ENCODE peak calls at places on chromosomes 12 and 14, in eight cellular contexts. U, L, W, D, O, Y, X and E are unnamed samples.

GRCh38 chr12:27199638-27200300 is 44.3 kb upstream of the STK38L start:
- DNase-seq in X (no peak), Y (no peak), L (no peak), U (no peak), O (no peak), W (no peak), D (no peak), E (no peak)

GRCh38 chr14:101716077-101716950 is 45.2 kb upstream of the PPP2R5C start:
- DNase-seq in W (no peak), D (no peak), L (no peak), U (no peak), X (no peak), O (no peak), Y (peak; percentile 9), E (no peak)

GRCh38 chr14:74578479-74578878 is 33.6 kb downstream of the LTBP2 start:
- DNase-seq in O (no peak), Y (no peak), W (peak; percentile 61), X (no peak), U (peak; percentile 24), D (no peak), L (no peak), E (no peak)

GRCh38 chr12:21962821-21963220 is 21.6 kb upstream of the ABCC9 start:
- DNase-seq in Y (no peak), U (no peak), L (no peak), D (no peak), O (no peak), W (no peak), X (no peak), E (no peak)

GRCh38 chr14:79967453-79967852 is 243.9 kb downstream of the DIO2 start:
- DNase-seq in D (no peak), Y (no peak), X (no peak), O (no peak), U (no peak), W (no peak), L (no peak), E (no peak)

GRCh38 chr12:88235183-88235833 is 93.2 kb downstream of the TMTC3 start:
- DNase-seq in U (no peak), L (no peak), O (no peak), Y (no peak), D (no peak), W (no peak), X (no peak), E (no peak)

GRCh38 chr14:100305446-100306255 is 593 bp downstream of the SLC25A29 start:
- DNase-seq in W (peak; percentile 76), D (no peak), U (peak; percentile 71), L (peak; percentile 61), O (no peak), Y (peak; percentile 31), X (no peak), E (peak; percentile 42)

GRCh38 chr14:39766397-39767000 is 334.3 kb upstream of the FBXO33 start:
- DNase-seq in L (no peak), D (no peak), U (no peak), Y (no peak), X (no peak), W (no peak), O (no peak), E (no peak)

GRCh38 chr12:96258451-96258933 is 64.3 kb downstream of the ELK3 start:
- DNase-seq in O (no peak), W (no peak), Y (peak; percentile 82), L (peak; percentile 27), U (peak; percentile 57), X (no peak), D (no peak), E (no peak)

GRCh38 chr12:101027816-101028215 is 182.2 kb downstream of the SLC5A8 start:
- DNase-seq in D (no peak), O (no peak), Y (no peak), U (no peak), W (no peak), X (no peak), L (no peak), E (no peak)

GRCh38 chr12:104764225-104765073 is 193.6 kb downstream of the SLC41A2 start:
- DNase-seq in O (no peak), D (no peak), L (no peak), W (no peak), Y (no peak), U (no peak), X (no peak), E (no peak)

GRCh38 chr12:5965950-5966383 is 20.9 kb upstream of the ANO2 start:
- DNase-seq in L (peak; percentile 53), Y (peak; percentile 49), X (peak; percentile 28), W (no peak), O (peak; percentile 66), D (no peak), U (no peak), E (peak; percentile 48)

GRCh38 chr12:31019561-31020308 is 53.9 kb upstream of the DDX11 start:
- DNase-seq in O (no peak), W (peak; percentile 27), Y (no peak), X (no peak), U (no peak), D (no peak), L (no peak), E (no peak)

GRCh38 chr12:128790221-128790620 is 33.5 kb downstream of the SLC15A4 start:
- DNase-seq in D (no peak), X (no peak), Y (no peak), U (no peak), O (no peak), L (no peak), W (peak; percentile 50), E (no peak)

GRCh38 chr12:75814856-75815754 is 216.5 kb downstream of the PHLDA1 start:
- DNase-seq in L (peak; percentile 35), O (no peak), D (no peak), X (no peak), W (no peak), U (no peak), Y (no peak), E (peak; percentile 39)

GRCh38 chr12:26970136-26970535 is 31.9 kb downstream of the FGFR1OP2 start:
- DNase-seq in X (no peak), Y (no peak), U (no peak), L (no peak), W (no peak), D (no peak), O (no peak), E (no peak)

GRCh38 chr14:35374273-35374681 is 30.3 kb downstream of the NFKBIA start:
- DNase-seq in L (peak; percentile 55), X (peak; percentile 89), Y (no peak), U (no peak), O (peak; percentile 32), D (peak; percentile 46), W (peak; percentile 83), E (no peak)

GRCh38 chr12:130700492-130701401 is 15.4 kb downstream of the RIMBP2 start:
- DNase-seq in D (no peak), U (no peak), X (no peak), W (peak; percentile 41), L (no peak), Y (no peak), O (peak; percentile 2), E (no peak)

GRCh38 chr12:10562306-10562933 is 51.0 kb downstream of the MAGOHB start:
- DNase-seq in Y (no peak), W (no peak), L (peak; percentile 12), O (no peak), X (peak; percentile 16), U (no peak), D (no peak), E (peak; percentile 70)

GRCh38 chr14:71206766-71207371 is 299.6 kb downstream of the PCNX1 start:
- DNase-seq in X (no peak), U (no peak), O (no peak), L (peak; percentile 69), D (no peak), Y (peak; percentile 30), W (peak; percentile 68), E (no peak)

GRCh38 chr14:68373847-68374582 is 418.9 kb downstream of the ZFP36L1 start:
- DNase-seq in Y (no peak), U (no peak), O (no peak), L (no peak), X (no peak), W (no peak), D (no peak), E (no peak)
- TF ChIP-seq POLR2A in Y (no peak), U (no peak), O (no peak), L (no peak), X (no peak), W (no peak), D (no peak), E (no peak)

DNA sequence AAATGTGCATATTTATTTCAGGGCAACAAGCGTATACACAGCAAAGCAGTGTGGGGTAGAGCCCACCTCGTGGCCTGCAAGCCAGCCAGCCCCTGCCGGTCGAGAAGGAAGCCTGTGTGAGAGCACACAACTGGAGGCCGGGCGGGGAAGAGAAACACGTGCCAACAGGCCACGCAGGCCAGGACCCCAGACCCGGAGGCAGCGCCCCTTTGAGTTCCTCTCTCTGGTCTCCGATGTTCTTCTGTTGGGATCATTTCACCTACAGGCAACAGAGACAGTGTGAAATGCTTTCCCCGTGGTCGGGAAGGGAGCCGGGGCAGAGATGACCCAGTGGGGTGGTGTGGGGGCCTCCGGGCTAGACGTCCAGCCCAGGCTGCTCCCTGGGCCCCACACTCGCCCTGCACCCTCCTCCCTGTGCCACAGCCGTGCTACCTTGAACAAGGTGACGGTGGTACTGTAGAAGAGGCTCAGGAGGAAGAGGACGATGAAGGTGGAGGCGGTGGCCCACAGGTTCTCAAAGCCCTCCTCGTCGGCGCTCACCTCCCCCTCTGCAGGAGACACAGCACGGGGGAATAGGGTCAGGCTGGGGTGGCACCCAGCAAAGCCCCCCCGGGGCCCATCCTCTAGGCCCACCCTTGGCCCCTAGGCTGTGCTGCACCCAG is 325.5 kb downstream of the TMEM121 start:
- DNase-seq in W (peak; percentile 52), U (no peak), L (no peak), Y (peak; percentile 6), D (no peak), X (no peak), O (peak; percentile 9), E (no peak)
- TF ChIP-seq POLR2A in W (no peak), U (no peak), L (no peak), Y (no peak), D (no peak), X (no peak), O (no peak), E (no peak)

DNA sequence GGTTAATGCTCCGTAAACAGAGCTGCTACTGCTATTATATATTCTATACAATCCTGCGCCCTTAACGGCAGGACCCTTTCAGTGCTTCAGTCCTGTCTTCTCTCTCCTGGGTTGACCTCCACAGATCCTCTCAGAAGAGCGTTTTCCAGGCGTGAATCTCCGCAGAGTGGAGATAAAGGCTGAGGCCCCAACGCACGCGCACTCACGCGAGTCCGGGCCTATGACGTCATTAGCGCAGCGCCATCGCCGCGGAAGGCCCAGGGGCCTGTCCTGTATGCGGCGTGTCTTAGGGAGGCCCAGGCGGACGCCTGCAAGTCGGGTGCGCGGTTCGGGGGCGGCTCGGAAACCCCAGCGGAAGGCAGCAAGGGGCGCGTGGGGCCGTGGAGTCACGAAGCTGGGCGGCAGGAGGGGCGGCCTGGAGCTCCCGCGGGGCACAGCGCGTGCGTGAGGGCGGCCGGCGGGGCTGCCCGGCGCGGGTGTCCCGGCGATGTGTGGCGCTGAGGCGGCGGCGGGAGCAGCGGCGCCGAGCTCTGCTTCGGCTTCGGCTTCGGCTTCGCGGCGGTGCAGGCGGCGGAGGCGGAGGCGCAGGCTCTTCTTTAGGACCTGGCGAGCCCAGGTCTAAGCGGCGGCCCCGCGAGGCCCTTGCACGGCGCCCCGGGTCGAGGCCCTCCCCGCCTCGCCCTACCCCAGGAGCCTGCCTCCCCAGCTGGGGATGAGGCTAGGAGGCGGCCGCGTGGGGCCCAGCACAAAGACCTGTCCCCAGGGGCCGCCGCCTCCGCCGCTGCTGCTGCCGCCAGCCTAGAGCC is at the start of gene MAPKAPK5:
- DNase-seq in L (peak; percentile 90), D (peak; percentile 86), W (peak; percentile 97), Y (peak; percentile 94), O (peak; percentile 93), X (peak; percentile 88), U (peak; percentile 95), E (peak; percentile 98)
- TF ChIP-seq POLR2A in L (peak; percentile 74), D (peak; percentile 52), W (peak; percentile 81), Y (peak; percentile 80), O (peak; percentile 27), X (peak; percentile 81), U (peak; percentile 67), E (peak; percentile 81)

GRCh38 chr14:23137221-23138172 is 18.4 kb upstream of the CEBPE start:
- DNase-seq in Y (no peak), O (no peak), U (no peak), D (no peak), L (no peak), W (no peak), X (no peak), E (no peak)
- TF ChIP-seq POLR2A in Y (no peak), O (no peak), U (no peak), D (no peak), L (no peak), W (no peak), X (no peak), E (no peak)